ENCODE peak calls at places on chromosomes 1 and 21, in eight cellular contexts. V is GM06990, U is fibroblast of villous mesenchyme, H is fibroblast of pulmonary artery, O is ovary, J is heart left ventricle, K is epithelial cell of esophagus, L is fibroblast of lung. M is an unnamed sample.

GRCh38 chr21:41752231-41752681 is 14.6 kb downstream of the RIPK4 start:
- DNase-seq in H (peak), O (no peak), K (peak), L (peak), J (no peak), V (no peak), U (peak), M (no peak)

GRCh38 chr1:43548285-43549271 is 17.9 kb downstream of the PTPRF start:
- DNase-seq in U (peak), K (peak), V (no peak), J (no peak), L (no peak), O (no peak), H (peak), M (no peak)

GRCh38 chr21:35342440-35342839 is 293.3 kb upstream of the RUNX1 start:
- DNase-seq in H (no peak), L (no peak), K (no peak), V (peak), J (no peak), U (no peak), O (no peak), M (no peak)

GRCh38 chr1:71766748-71767147 is 515.6 kb downstream of the NEGR1 start:
- DNase-seq in H (no peak), U (no peak), J (no peak), O (no peak), K (no peak), V (no peak), L (no peak), M (no peak)

GRCh38 chr1:60386259-60386658 is 312.7 kb upstream of the C1orf87 start:
- DNase-seq in J (no peak), K (peak), L (peak), U (no peak), O (no peak), V (no peak), H (peak), M (no peak)

GRCh38 chr1:68623700-68624099 is 126.8 kb upstream of the DEPDC1 start:
- DNase-seq in U (no peak), L (peak), O (no peak), J (peak), H (peak), K (no peak), V (no peak), M (no peak)

GRCh38 chr1:104132386-104132973 is 382.8 kb downstream of the AMY1C start:
- DNase-seq in L (peak), H (no peak), J (no peak), O (no peak), U (no peak), V (no peak), K (peak), M (no peak)

GRCh38 chr1:5850503-5850902 is 141.7 kb downstream of the NPHP4 start:
- DNase-seq in L (no peak), U (no peak), J (no peak), K (no peak), O (no peak), H (peak), V (no peak), M (no peak)

DNA sequence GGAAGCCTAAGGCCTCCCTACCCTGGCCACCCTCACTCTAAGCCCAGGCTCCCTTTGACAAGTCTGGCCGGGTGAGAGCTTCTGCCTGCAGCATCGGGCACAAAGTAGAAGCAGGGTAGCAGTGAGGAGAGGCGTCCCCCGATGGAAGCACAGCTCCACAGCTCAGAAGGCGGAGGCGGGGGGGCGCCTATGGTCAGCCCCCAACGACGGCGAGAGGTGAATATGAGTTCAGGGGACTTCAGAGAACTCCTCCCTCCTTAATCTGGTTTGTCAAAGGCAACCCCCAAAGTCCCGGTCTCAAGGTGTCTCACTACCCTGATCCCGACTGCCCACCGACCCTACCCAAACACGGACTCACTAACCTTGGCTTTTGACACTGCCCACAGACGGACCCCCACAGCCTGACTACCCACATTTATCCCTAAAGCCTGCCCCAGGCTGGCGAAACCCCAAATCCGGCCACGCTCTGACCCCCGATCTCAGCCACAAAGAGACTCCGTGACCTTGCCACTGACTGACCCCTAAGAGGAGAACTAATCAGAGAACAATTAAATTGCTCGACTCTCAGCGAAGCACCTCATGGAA is 5.3 kb downstream of the ID3 start:
- DNase-seq in U (no peak), J (peak), V (no peak), O (peak), L (no peak), K (no peak), H (no peak), M (no peak)
- H3K4me3 ChIP-seq in U (peak), J (peak), V (peak), O (peak), L (peak), K (peak), H (peak), M (peak)

GRCh38 chr1:150753416-150753815 is 12.2 kb downstream of the CTSS start:
- DNase-seq in V (no peak), H (no peak), K (no peak), L (no peak), O (no peak), J (no peak), U (no peak), M (no peak)

GRCh38 chr1:150749720-150750311 is 15.8 kb downstream of the CTSS start:
- DNase-seq in L (no peak), U (no peak), H (no peak), O (no peak), K (peak), J (no peak), V (no peak), M (no peak)

GRCh38 chr1:150751443-150751842 is 14.1 kb downstream of the CTSS start:
- DNase-seq in O (no peak), H (no peak), V (no peak), K (no peak), J (no peak), U (no peak), L (no peak), M (no peak)

GRCh38 chr1:150748859-150749719 is 16.5 kb downstream of the CTSS start:
- DNase-seq in J (no peak), H (no peak), L (no peak), O (no peak), U (no peak), K (peak), V (no peak), M (no peak)
- H3K4me3 ChIP-seq in J (no peak), H (no peak), L (no peak), O (no peak), U (no peak), K (no peak), V (no peak), M (no peak)

GRCh38 chr1:32393136-32393535 is 1.1 kb downstream of the BSDC1 start:
- DNase-seq in H (peak), L (peak), V (no peak), J (no peak), U (no peak), K (peak), O (no peak), M (no peak)
- H3K4me3 ChIP-seq in H (peak), L (peak), V (peak), J (peak), U (peak), K (peak), O (peak), M (no peak)

GRCh38 chr1:15847893-15848142 is 311 bp downstream of the SPEN start:
- DNase-seq in L (no peak), K (no peak), J (no peak), O (no peak), U (no peak), H (no peak), V (no peak), M (no peak)
- H3K4me3 ChIP-seq in L (peak), K (peak), J (peak), O (peak), U (peak), H (peak), V (peak), M (peak)